ENCODE peak calls at places on chromosomes 7 and 10, in six cellular contexts. L is A673, O is AG04450, Y is body of pancreas, U is colonic mucosa, V is PC-3. B is an unnamed sample.

GRCh38 chr10:130543787-130544186 is 407.6 kb downstream of the GLRX3 start:
- DNase-seq in L (no peak), O (no peak), Y (no peak), U (no peak), V (no peak), B (no peak)

GRCh38 chr10:125094826-125095225 is 65.5 kb downstream of the CTBP2 start:
- DNase-seq in L (no peak), O (no peak), Y (no peak), U (no peak), V (no peak), B (no peak)

GRCh38 chr7:102859084-102859798 is 53.6 kb upstream of the LRRC17 start:
- DNase-seq in L (no peak), O (no peak), Y (no peak), U (no peak), V (no peak), B (no peak)

GRCh38 chr7:101519324-101520017 is 109.6 kb downstream of the MYL10 start:
- DNase-seq in L (no peak), O (peak; percentile 96), Y (peak; percentile 7), U (no peak), V (peak; percentile 6), B (no peak)

GRCh38 chr7:112362053-112362650 is 88.1 kb upstream of the IFRD1 start:
- DNase-seq in L (no peak), O (no peak), Y (no peak), U (no peak), V (no peak), B (no peak)

GRCh38 chr10:122051609-122052385 is 62.8 kb downstream of the TACC2 start:
- DNase-seq in L (peak; percentile 63), O (peak; percentile 29), Y (peak; percentile 64), U (peak; percentile 72), V (peak; percentile 92), B (peak; percentile 44)

GRCh38 chr10:53135897-53136253 is 363.3 kb upstream of the MBL2 start:
- DNase-seq in L (no peak), O (no peak), Y (no peak), U (no peak), V (no peak), B (no peak)

GRCh38 chr7:38438938-38439337 is 165.5 kb upstream of the TARP start:
- DNase-seq in L (no peak), O (no peak), Y (no peak), U (no peak), V (no peak), B (no peak)

GRCh38 chr7:36153571-36154097 is 580 bp downstream of the EEPD1 start:
- DNase-seq in L (no peak), O (no peak), Y (no peak), U (peak; percentile 39), V (peak; percentile 15), B (peak; percentile 44)

GRCh38 chr10:24513155-24513554 is 210.5 kb downstream of the ARHGAP21 start:
- DNase-seq in L (peak; percentile 91), O (no peak), Y (no peak), U (peak; percentile 38), V (peak; percentile 36), B (no peak)

GRCh38 chr10:24814568-24815313 is 91.1 kb upstream of the ARHGAP21 start:
- DNase-seq in L (no peak), O (no peak), Y (no peak), U (no peak), V (peak; percentile 88), B (no peak)

GRCh38 chr7:14821757-14822480 is 80.6 kb downstream of the DGKB start:
- DNase-seq in L (no peak), O (no peak), Y (no peak), U (no peak), V (peak; percentile 65), B (no peak)

DNA sequence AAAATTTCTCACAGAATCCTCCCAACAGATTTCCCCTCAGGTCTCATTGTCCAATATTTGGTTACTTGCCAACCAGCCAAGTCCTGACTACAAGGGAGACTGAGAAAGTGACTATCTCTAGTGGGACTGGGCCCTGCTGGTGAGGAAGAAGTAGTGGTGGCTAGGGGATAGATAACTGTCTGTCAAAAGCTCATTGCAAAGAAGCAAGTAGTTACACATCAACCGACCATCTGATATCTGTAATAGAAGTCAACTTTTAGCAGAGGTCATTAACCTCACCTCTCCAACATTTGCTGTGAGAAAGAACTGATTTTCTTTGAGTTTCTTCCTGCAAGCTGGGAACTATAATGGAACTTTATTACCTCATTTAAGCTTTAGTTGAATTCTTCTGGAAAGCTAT is 15.2 kb downstream of the STAMBPL1 start:
- DNase-seq in L (no peak), O (no peak), Y (no peak), U (no peak), V (no peak), B (no peak)
- TF ChIP-seq CTCF in L (no peak), O (no peak), Y (no peak), U (no peak), V (no peak), B (no peak)

DNA sequence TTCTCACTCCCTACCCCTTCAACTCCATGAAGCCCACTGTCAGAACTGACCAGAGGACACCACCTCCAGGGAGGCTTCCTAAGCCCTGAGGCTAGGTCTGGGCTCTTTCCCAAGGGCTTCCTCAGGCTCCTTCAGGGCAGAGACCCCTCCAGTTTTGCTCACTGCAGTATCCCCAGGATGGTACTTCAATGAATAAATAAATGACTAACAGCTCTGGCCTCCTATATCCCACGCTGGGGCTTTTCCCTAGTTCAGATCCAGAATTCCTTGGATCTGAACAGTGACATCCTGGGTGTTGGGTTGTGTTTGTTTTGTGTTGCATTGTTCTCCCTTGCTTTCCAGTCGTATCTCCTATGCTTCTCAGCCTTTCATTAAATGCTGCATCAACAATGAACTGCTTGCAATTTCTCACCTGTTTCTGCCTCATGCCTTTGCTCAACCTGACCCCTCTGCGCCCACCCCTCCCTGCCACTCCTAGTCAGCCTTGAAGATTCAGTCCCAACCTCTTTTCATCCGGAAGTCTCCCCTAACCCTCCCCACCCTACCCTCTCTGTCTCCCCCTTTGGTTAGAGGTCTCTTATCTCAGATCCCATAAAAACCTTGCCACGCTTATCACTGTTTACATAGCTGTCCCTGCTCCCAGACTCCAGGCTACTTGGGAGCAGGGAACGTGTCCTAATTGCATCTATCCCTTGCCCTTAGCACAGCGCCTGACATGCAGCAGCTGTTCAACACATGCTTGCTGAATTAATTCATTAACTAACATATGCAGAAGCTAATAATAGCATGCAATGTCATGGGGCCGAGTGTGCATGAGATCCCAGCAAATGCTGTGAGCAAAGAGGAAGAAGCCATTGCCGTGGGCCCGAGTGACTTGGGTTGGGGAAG is 41.7 kb downstream of the PPP1R3C start:
- DNase-seq in L (no peak), O (peak; percentile 81), Y (peak; percentile 92), U (peak; percentile 57), V (peak; percentile 84), B (peak; percentile 64)
- H3K27ac ChIP-seq in L (no peak overlapping the region), O (peak overlapping the region; percentile 98), Y (peak overlapping the region; percentile 83), U (peak overlapping the region; percentile 55), V (peak overlapping the region; percentile 98), B (peak overlapping the region; percentile 95)

DNA sequence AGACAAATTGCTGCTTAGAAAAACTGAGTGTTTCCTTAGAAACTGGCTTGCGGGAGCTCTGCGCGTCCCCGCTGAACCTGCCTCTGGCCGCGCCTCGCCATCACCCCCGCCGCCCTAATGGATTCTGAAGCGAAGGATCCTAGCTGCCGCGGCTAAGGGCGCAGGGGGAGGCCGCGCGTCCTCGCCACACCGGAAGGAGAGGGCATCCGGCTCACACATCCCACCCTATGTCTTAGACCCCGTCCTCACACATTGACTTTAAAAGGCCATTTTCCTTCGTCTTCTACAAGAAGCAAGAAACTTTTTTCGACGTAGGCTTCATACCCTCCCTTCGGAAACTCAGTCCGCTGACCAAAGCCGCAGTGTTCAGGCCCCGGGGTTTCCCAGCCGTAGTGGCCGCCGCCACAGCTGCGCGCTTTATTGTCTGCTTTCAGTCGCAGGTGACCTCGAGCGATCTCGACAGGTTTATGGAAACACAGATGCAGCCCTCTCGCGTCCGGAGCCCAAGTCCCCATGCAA is 8.9 kb downstream of the NXPH1 start:
- DNase-seq in L (no peak), O (no peak), Y (no peak), U (no peak), V (no peak), B (no peak)
- H3K4me3 ChIP-seq in L (no peak overlapping the region), O (no peak overlapping the region), Y (no peak overlapping the region), U (no peak overlapping the region), V (no peak overlapping the region), B (no peak overlapping the region)

DNA sequence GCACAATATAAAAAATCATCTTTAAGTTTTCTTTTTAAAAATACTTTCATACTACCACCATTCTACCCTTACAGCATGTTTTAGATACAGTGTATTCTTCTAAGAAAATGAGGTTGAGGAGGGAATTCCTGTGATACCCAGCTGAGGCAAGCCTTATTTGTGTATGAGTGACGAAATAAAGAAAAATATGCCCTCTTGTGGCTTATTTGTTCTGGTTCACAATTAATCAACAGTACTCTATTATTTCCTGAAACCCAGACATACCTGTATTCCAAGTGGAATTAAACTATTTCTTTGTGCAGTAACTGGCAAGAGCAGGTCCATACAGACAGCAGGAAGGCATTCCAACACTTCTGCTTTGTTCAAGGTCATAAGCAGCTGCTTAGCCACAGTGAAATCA is 4.5 kb upstream of the SEMA3D start:
- DNase-seq in L (peak; percentile 63), O (no peak), Y (no peak), U (no peak), V (peak; percentile 73), B (no peak)
- TF ChIP-seq CTCF in L (peak; percentile 60), O (peak; percentile 38), Y (peak; percentile 7), U (no peak), V (peak; percentile 66), B (peak; percentile 43)

GRCh38 chr7:43198016-43198415 is 85.6 kb downstream of the HECW1 start:
- DNase-seq in L (no peak), O (no peak), Y (no peak), U (no peak), V (no peak), B (no peak)

GRCh38 chr7:43198599-43199090 is 86.2 kb downstream of the HECW1 start:
- DNase-seq in L (peak; percentile 15), O (no peak), Y (no peak), U (no peak), V (no peak), B (no peak)

GRCh38 chr7:43199761-43200160 is 87.3 kb downstream of the HECW1 start:
- DNase-seq in L (no peak), O (no peak), Y (no peak), U (no peak), V (peak; percentile 44), B (no peak)

GRCh38 chr7:43201912-43202311 is 89.5 kb downstream of the HECW1 start:
- DNase-seq in L (no peak), O (peak; percentile 4), Y (no peak), U (no peak), V (peak; percentile 51), B (no peak)

GRCh38 chr7:43199333-43199732 is 86.9 kb downstream of the HECW1 start:
- DNase-seq in L (peak; percentile 30), O (peak; percentile 7), Y (no peak), U (no peak), V (peak; percentile 61), B (no peak)
- H3K27ac ChIP-seq in L (no peak overlapping the region), O (no peak overlapping the region), Y (no peak overlapping the region), U (no peak overlapping the region), V (peak overlapping the region; percentile 24), B (no peak overlapping the region)

DNA sequence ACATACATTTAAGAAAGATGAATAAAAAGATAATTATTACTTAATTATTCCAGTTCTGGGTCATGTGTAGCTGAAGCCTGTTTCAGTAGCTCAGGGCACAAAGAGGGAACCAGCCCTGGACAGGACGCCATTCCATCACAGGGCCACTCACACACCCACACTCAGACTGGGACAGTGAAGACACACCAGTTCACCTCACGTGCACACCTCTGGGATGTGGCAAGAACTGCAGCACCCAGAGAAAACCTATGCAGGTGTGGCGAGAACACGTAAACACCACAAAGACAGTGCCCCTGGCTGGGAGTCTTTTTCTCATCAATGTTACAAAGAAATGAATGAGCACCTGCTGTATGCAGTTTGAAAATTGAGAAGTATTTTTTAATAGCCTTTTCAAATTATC is 1.6 kb upstream of the IDI1 start:
- DNase-seq in L (no peak), O (no peak), Y (peak; percentile 20), U (peak; percentile 70), V (peak; percentile 7), B (no peak)
- H3K4me3 ChIP-seq in L (peak overlapping the region; percentile 97), O (peak overlapping the region; percentile 42), Y (no peak overlapping the region), U (peak overlapping the region; percentile 88), V (peak overlapping the region; percentile 93), B (peak overlapping the region; percentile 77)

GRCh38 chr10:117112220-117112619 is 25.9 kb downstream of the VAX1 start:
- DNase-seq in L (peak; percentile 65), O (no peak), Y (no peak), U (no peak), V (peak; percentile 25), B (no peak)
- TF ChIP-seq CTCF in L (peak; percentile 74), O (peak; percentile 50), Y (no peak), U (no peak), V (peak; percentile 62), B (no peak)